ENCODE peak calls at places on chromosomes 6 and 20, in eight cellular contexts. X is DND-41, R is dorsolateral prefrontal cortex, U is upper lobe of left lung, G is neuronal stem cell, E is pancreas, S is adrenal gland, A is AG04450. I is an unnamed sample. For H3K27me3, the result is how much of the 10 kb centered on the place peaks cover.

GRCh38 chr6:884570-884969 is 191.6 kb upstream of the EXOC2 start:
- DNase-seq in X (no peak), R (no peak), U (no peak), G (no peak), E (peak), S (no peak), A (no peak), I (no peak)

GRCh38 chr20:61161649-61162210 is 90.3 kb upstream of the CDH4 start:
- DNase-seq in X (no peak), R (no peak), U (no peak), G (no peak), E (no peak), S (no peak), A (no peak), I (no peak)

GRCh38 chr20:15708984-15709598 is 864.2 kb downstream of the KIF16B start:
- DNase-seq in X (peak), R (no peak), U (peak), G (no peak), E (peak), S (peak), A (no peak), I (no peak)

GRCh38 chr6:137970368-137970767 is 103.3 kb downstream of the TNFAIP3 start:
- DNase-seq in X (no peak), R (no peak), U (no peak), G (no peak), E (no peak), S (no peak), A (no peak), I (no peak)

GRCh38 chr6:96849615-96850014 is 12.3 kb upstream of the GPR63 start:
- DNase-seq in X (no peak), R (no peak), U (no peak), G (no peak), E (no peak), S (no peak), A (no peak), I (no peak)

GRCh38 chr20:3710703-3711417 is 1.5 kb downstream of the SIGLEC1 start:
- DNase-seq in X (peak), R (peak), U (peak), G (peak), E (no peak), S (peak), A (no peak), I (no peak)

GRCh38 chr20:20215976-20216727 is 151.8 kb upstream of the INSM1 start:
- DNase-seq in X (no peak), R (no peak), U (no peak), G (no peak), E (no peak), S (no peak), A (no peak), I (no peak)

GRCh38 chr6:53322188-53323029 is 26.3 kb downstream of the ELOVL5 start:
- DNase-seq in X (no peak), R (no peak), U (no peak), G (no peak), E (no peak), S (no peak), A (no peak), I (no peak)

GRCh38 chr6:56509031-56509430 is 133.7 kb downstream of the DST start:
- DNase-seq in X (no peak), R (no peak), U (no peak), G (no peak), E (no peak), S (no peak), A (no peak), I (no peak)

GRCh38 chr6:160048471-160048870 is 73.1 kb upstream of the SLC22A1 start:
- DNase-seq in X (no peak), R (no peak), U (no peak), G (no peak), E (no peak), S (no peak), A (no peak), I (no peak)

GRCh38 chr6:41767112-41767946 is 12.4 kb downstream of the FRS3 start:
- DNase-seq in X (no peak), R (no peak), U (no peak), G (no peak), E (peak), S (peak), A (peak), I (no peak)

GRCh38 chr6:160085226-160085625 is 36.4 kb upstream of the SLC22A1 start:
- DNase-seq in X (no peak), R (no peak), U (no peak), G (no peak), E (no peak), S (no peak), A (no peak), I (no peak)

GRCh38 chr6:3403244-3404154 is 53.4 kb downstream of the SLC22A23 start:
- DNase-seq in X (no peak), R (no peak), U (no peak), G (no peak), E (peak), S (no peak), A (no peak), I (no peak)

GRCh38 chr6:28838289-28838633 is 85.5 kb downstream of the TRIM27 start:
- DNase-seq in X (peak), R (peak), U (no peak), G (peak), E (peak), S (peak), A (peak), I (peak)

GRCh38 chr20:11165789-11166188 is 492.0 kb upstream of the JAG1 start:
- DNase-seq in X (no peak), R (no peak), U (no peak), G (no peak), E (no peak), S (no peak), A (no peak), I (no peak)

GRCh38 chr6:119296036-119297035 is 53.2 kb downstream of the MAN1A1 start:
- DNase-seq in X (no peak), R (no peak), U (no peak), G (no peak), E (no peak), S (no peak), A (no peak), I (no peak)

GRCh38 chr6:75205776-75206334 is at the start of gene COL12A1:
- DNase-seq in X (no peak), R (peak), U (peak), G (peak), E (peak), S (peak), A (peak), I (peak)
- H3K27ac ChIP-seq in X (no peak), R (no peak), U (peak), G (no peak), E (no peak), S (peak), A (peak), I (peak)

GRCh38 chr20:62534526-62535221 is 58.9 kb upstream of the GATA5 start:
- DNase-seq in X (no peak), R (no peak), U (peak), G (no peak), E (no peak), S (no peak), A (no peak), I (no peak)

GRCh38 chr20:62535282-62535811 is 59.6 kb upstream of the GATA5 start:
- DNase-seq in X (no peak), R (no peak), U (peak), G (no peak), E (no peak), S (no peak), A (no peak), I (no peak)

GRCh38 chr20:62535964-62536363 is 60.2 kb upstream of the GATA5 start:
- DNase-seq in X (no peak), R (no peak), U (peak), G (no peak), E (no peak), S (no peak), A (no peak), I (no peak)

GRCh38 chr20:62537649-62538292 is 62.0 kb upstream of the GATA5 start:
- DNase-seq in X (no peak), R (no peak), U (peak), G (no peak), E (no peak), S (no peak), A (no peak), I (no peak)

DNA sequence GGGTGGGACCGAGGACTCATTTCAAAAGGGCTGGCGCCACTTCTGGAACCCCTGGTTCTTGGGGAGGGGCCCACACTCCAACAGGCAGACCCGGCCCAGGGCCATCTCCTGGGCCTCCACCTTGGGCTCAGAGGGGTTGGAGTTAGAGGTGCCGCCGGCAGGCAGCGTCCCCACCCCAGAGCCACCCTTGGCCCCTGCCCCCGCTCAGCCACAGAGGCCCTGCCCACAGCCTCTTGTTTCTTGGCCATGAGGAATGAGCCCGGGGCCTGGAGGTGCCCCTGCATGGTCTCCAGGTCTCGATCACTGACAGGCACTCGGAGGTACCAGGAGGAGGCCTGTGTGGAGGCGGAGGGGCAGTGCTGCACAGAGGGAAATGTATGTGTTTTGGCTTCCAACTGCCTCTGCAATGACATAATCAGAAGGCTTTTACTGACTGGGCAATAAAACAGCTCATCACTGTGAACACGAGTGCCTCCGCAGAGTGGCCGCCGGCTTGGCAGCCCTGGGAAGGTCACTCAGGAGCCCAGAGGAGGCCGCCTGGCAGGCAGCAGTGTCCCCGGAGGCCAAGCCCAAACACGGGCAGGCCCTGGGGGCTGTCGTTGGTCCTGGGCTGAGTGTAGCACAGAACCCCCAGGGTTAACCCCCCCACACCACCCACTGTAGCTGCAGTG is 61.1 kb upstream of the GATA5 start:
- DNase-seq in X (no peak), R (no peak), U (peak), G (no peak), E (no peak), S (no peak), A (no peak), I (no peak)
- H3K27me3 ChIP-seq in X (under half), R (under half), U (under half), G (half or more), E (under half), S (under half), A (under half), I (half or more)

GRCh38 chr20:34524426-34524825 is 8.2 kb downstream of the DYNLRB1 start:
- DNase-seq in X (no peak), R (no peak), U (no peak), G (no peak), E (no peak), S (no peak), A (no peak), I (no peak)

GRCh38 chr20:34527016-34527415 is 10.8 kb downstream of the DYNLRB1 start:
- DNase-seq in X (no peak), R (no peak), U (no peak), G (no peak), E (no peak), S (no peak), A (no peak), I (no peak)

GRCh38 chr20:34526466-34526865 is 10.2 kb downstream of the DYNLRB1 start:
- DNase-seq in X (no peak), R (no peak), U (no peak), G (no peak), E (no peak), S (peak), A (no peak), I (no peak)

GRCh38 chr20:34525342-34525708 is 9.1 kb downstream of the DYNLRB1 start:
- DNase-seq in X (no peak), R (no peak), U (no peak), G (no peak), E (no peak), S (no peak), A (no peak), I (no peak)

GRCh38 chr20:34525709-34526416 is 9.6 kb downstream of the DYNLRB1 start:
- DNase-seq in X (no peak), R (peak), U (no peak), G (no peak), E (peak), S (peak), A (peak), I (peak)
- H3K4me3 ChIP-seq in X (no peak), R (no peak), U (no peak), G (no peak), E (no peak), S (no peak), A (peak), I (no peak)

GRCh38 chr20:57060407-57061057 is 205.9 kb downstream of the BMP7 start:
- DNase-seq in X (no peak), R (no peak), U (no peak), G (no peak), E (no peak), S (no peak), A (no peak), I (no peak)
- H3K27ac ChIP-seq in X (no peak), R (no peak), U (no peak), G (no peak), E (no peak), S (no peak), A (no peak), I (peak)